ENCODE peak calls at places on chromosomes 7 and 10, in four cellular contexts. One of them, this sample, is unnamed.

GRCh38 chr7:7438851-7439250 is 96.8 kb downstream of the COL28A1 start:
- DNase-seq in K562: no peak
- DNase-seq in HepG2: peak
- DNase-seq in GM12878: no peak
- DNase-seq in this sample: no peak

GRCh38 chr7:90613088-90613498 is 17.0 kb downstream of the CDK14 start:
- DNase-seq in GM12878: peak
- DNase-seq in K562: no peak
- DNase-seq in HepG2: no peak
- DNase-seq in this sample: no peak

GRCh38 chr7:28550580-28551205 is 138.4 kb downstream of the CREB5 start:
- DNase-seq in HepG2: no peak
- DNase-seq in K562: no peak
- DNase-seq in GM12878: no peak
- DNase-seq in this sample: no peak

GRCh38 chr10:64726466-64726865 is 1205.3 kb downstream of the REEP3 start:
- DNase-seq in K562: no peak
- DNase-seq in HepG2: no peak
- DNase-seq in GM12878: no peak
- DNase-seq in this sample: no peak

GRCh38 chr10:127059314-127059713 is 137.1 kb downstream of the INSYN2A start:
- DNase-seq in GM12878: no peak
- DNase-seq in HepG2: no peak
- DNase-seq in K562: no peak
- DNase-seq in this sample: no peak

GRCh38 chr10:93080350-93081046 is 6.8 kb downstream of the CYP26A1 start:
- DNase-seq in GM12878: no peak
- DNase-seq in HepG2: peak
- DNase-seq in K562: peak
- DNase-seq in this sample: peak

GRCh38 chr7:108459922-108460551 is 3.8 kb upstream of the NRCAM start:
- DNase-seq in K562: peak
- DNase-seq in HepG2: peak
- DNase-seq in GM12878: no peak
- DNase-seq in this sample: peak

GRCh38 chr10:22503315-22504090 is 158.2 kb downstream of the SPAG6 start:
- DNase-seq in K562: peak
- DNase-seq in HepG2: no peak
- DNase-seq in GM12878: no peak
- DNase-seq in this sample: peak

GRCh38 chr7:28055161-28055544 is 125.4 kb downstream of the JAZF1 start:
- DNase-seq in HepG2: no peak
- DNase-seq in GM12878: no peak
- DNase-seq in K562: no peak
- DNase-seq in this sample: no peak

GRCh38 chr7:34727464-34727995 is 69.5 kb downstream of the NPSR1 start:
- DNase-seq in K562: no peak
- DNase-seq in HepG2: no peak
- DNase-seq in GM12878: no peak
- DNase-seq in this sample: no peak

GRCh38 chr7:142481548-142481947 is 223.7 kb upstream of the PRSS58 start:
- DNase-seq in GM12878: no peak
- DNase-seq in K562: no peak
- DNase-seq in HepG2: no peak
- DNase-seq in this sample: no peak

GRCh38 chr7:30900803-30901362 is 10.8 kb upstream of the AQP1 start:
- DNase-seq in K562: no peak
- DNase-seq in GM12878: no peak
- DNase-seq in HepG2: no peak
- DNase-seq in this sample: no peak

GRCh38 chr7:133940368-133940767 is 186.8 kb upstream of the LRGUK start:
- DNase-seq in HepG2: no peak
- DNase-seq in GM12878: no peak
- DNase-seq in K562: no peak
- DNase-seq in this sample: no peak

GRCh38 chr7:98038731-98039130 is 48.7 kb upstream of the OCM2 start:
- DNase-seq in HepG2: no peak
- DNase-seq in K562: no peak
- DNase-seq in GM12878: no peak
- DNase-seq in this sample: no peak

GRCh38 chr7:3206101-3206500 is 95.0 kb upstream of the SDK1 start:
- DNase-seq in HepG2: no peak
- DNase-seq in GM12878: no peak
- DNase-seq in K562: no peak
- DNase-seq in this sample: no peak

GRCh38 chr10:70585555-70586243 is 16.8 kb downstream of the PRF1 start:
- DNase-seq in GM12878: no peak
- DNase-seq in HepG2: no peak
- DNase-seq in K562: no peak
- DNase-seq in this sample: no peak

GRCh38 chr10:123677556-123677955 is 11.4 kb downstream of the GPR26 start:
- DNase-seq in K562: no peak
- DNase-seq in GM12878: no peak
- DNase-seq in HepG2: no peak
- DNase-seq in this sample: no peak

GRCh38 chr7:84714765-84715164 is 472.1 kb downstream of the SEMA3D start:
- DNase-seq in GM12878: no peak
- DNase-seq in K562: no peak
- DNase-seq in HepG2: no peak
- DNase-seq in this sample: peak

GRCh38 chr10:17742918-17743317 is 9.1 kb upstream of the TMEM236 start:
- DNase-seq in HepG2: peak
- DNase-seq in GM12878: no peak
- DNase-seq in K562: peak
- DNase-seq in this sample: peak

GRCh38 chr7:18402488-18403183 is 92.9 kb upstream of the HDAC9 start:
- DNase-seq in HepG2: no peak
- DNase-seq in K562: no peak
- DNase-seq in GM12878: no peak
- DNase-seq in this sample: no peak

GRCh38 chr10:117653170-117653515 is 110.6 kb downstream of the EMX2 start:
- DNase-seq in GM12878: peak
- DNase-seq in K562: no peak
- DNase-seq in HepG2: peak
- DNase-seq in this sample: no peak

GRCh38 chr7:157738064-157738460 is 401.3 kb downstream of the DNAJB6 start:
- DNase-seq in HepG2: no peak
- DNase-seq in GM12878: no peak
- DNase-seq in K562: no peak
- DNase-seq in this sample: no peak

GRCh38 chr7:75019800-75020199 is 53.8 kb downstream of the RCC1L start:
- DNase-seq in K562: peak
- DNase-seq in GM12878: no peak
- DNase-seq in HepG2: no peak
- DNase-seq in this sample: no peak

GRCh38 chr7:4025694-4026615 is 656.1 kb upstream of the FOXK1 start:
- DNase-seq in GM12878: no peak
- DNase-seq in K562: no peak
- DNase-seq in HepG2: no peak
- DNase-seq in this sample: no peak

GRCh38 chr10:103775786-103776185 is 79.6 kb downstream of the SH3PXD2A start:
- DNase-seq in GM12878: no peak
- DNase-seq in K562: no peak
- DNase-seq in HepG2: no peak
- DNase-seq in this sample: no peak

GRCh38 chr10:101066146-101066889 is 4.5 kb downstream of the KAZALD1 start:
- DNase-seq in HepG2: peak
- DNase-seq in GM12878: no peak
- DNase-seq in K562: peak
- DNase-seq in this sample: peak

GRCh38 chr7:150356265-150356897 is 12.2 kb upstream of the REPIN1 start:
- DNase-seq in GM12878: no peak
- DNase-seq in HepG2: peak
- DNase-seq in K562: peak
- DNase-seq in this sample: peak

GRCh38 chr7:69780377-69780776 is 182.1 kb downstream of the AUTS2 start:
- DNase-seq in GM12878: no peak
- DNase-seq in K562: no peak
- DNase-seq in HepG2: no peak
- DNase-seq in this sample: peak

GRCh38 chr10:131723601-131724530 is 176.9 kb upstream of the PPP2R2D start:
- DNase-seq in GM12878: no peak
- DNase-seq in HepG2: no peak
- DNase-seq in K562: no peak
- DNase-seq in this sample: no peak

GRCh38 chr10:44835300-44835699 is 75.8 kb upstream of the TMEM72 start:
- DNase-seq in K562: no peak
- DNase-seq in GM12878: no peak
- DNase-seq in HepG2: no peak
- DNase-seq in this sample: no peak

GRCh38 chr10:44830022-44830421 is 81.1 kb upstream of the TMEM72 start:
- DNase-seq in HepG2: no peak
- DNase-seq in K562: no peak
- DNase-seq in GM12878: no peak
- DNase-seq in this sample: no peak

GRCh38 chr10:44831581-44831980 is 79.6 kb upstream of the TMEM72 start:
- DNase-seq in GM12878: no peak
- DNase-seq in K562: no peak
- DNase-seq in HepG2: no peak
- DNase-seq in this sample: no peak

GRCh38 chr10:44834131-44834530 is 77.0 kb upstream of the TMEM72 start:
- DNase-seq in K562: no peak
- DNase-seq in GM12878: no peak
- DNase-seq in HepG2: no peak
- DNase-seq in this sample: no peak

DNA sequence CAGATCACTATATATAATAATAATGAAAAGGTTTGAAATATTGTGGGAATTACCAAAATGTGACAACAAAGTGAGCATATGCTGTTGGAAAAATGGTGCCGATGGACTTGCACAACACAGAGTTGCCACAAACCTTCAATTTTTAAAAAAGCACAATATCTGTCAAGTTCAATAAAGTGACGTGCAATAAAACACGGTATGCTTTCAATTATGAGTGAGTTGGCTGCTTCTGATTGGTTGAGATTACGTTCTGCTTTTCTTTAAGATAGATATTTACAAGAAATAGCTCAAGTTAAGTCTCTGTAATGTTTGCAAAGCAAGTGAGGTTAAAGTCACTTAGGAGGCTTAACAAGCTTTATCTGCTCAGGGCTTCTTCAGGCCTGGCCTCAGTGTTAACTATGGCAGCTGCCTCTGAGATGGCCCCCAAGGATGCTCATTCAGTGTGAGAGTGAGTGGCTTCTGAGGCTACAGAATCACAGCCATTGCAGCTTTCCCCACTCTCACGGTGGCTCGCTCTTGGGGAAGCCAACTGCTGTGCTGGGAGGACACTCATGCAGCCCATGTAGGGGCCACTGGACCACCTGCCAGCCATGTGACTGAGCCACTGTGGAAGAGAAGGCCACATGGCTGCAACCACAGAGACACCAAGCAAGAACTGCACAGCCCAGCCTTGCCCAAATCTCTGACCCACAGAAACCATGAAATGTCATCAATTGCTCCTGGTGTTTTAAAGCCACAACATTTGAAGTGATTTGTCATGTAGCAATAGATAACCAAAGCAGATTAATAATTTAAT is 78.3 kb upstream of the TMEM72 start:
- DNase-seq in HepG2: no peak
- DNase-seq in GM12878: no peak
- DNase-seq in K562: no peak
- DNase-seq in this sample: no peak
- TF ChIP-seq TARDBP in HepG2: no peak
- TF ChIP-seq TARDBP in GM12878: no peak
- TF ChIP-seq TARDBP in K562: no peak
- TF ChIP-seq TARDBP in this sample: no peak

GRCh38 chr10:99630991-99631390 is 10.8 kb upstream of the SLC25A28 start:
- DNase-seq in K562: no peak
- DNase-seq in GM12878: no peak
- DNase-seq in HepG2: no peak
- DNase-seq in this sample: no peak

GRCh38 chr10:99631496-99631895 is 11.3 kb upstream of the SLC25A28 start:
- DNase-seq in HepG2: no peak
- DNase-seq in GM12878: no peak
- DNase-seq in K562: no peak
- DNase-seq in this sample: no peak

GRCh38 chr10:99628923-99629624 is 8.8 kb upstream of the SLC25A28 start:
- DNase-seq in GM12878: no peak
- DNase-seq in HepG2: no peak
- DNase-seq in K562: no peak
- DNase-seq in this sample: no peak

GRCh38 chr10:99629625-99629978 is 9.4 kb upstream of the SLC25A28 start:
- DNase-seq in GM12878: no peak
- DNase-seq in K562: no peak
- DNase-seq in HepG2: no peak
- DNase-seq in this sample: no peak

GRCh38 chr10:99630439-99630838 is 10.2 kb upstream of the SLC25A28 start:
- DNase-seq in GM12878: no peak
- DNase-seq in K562: no peak
- DNase-seq in HepG2: peak
- DNase-seq in this sample: no peak
- TF ChIP-seq TARDBP in GM12878: no peak
- TF ChIP-seq TARDBP in K562: no peak
- TF ChIP-seq TARDBP in HepG2: no peak
- TF ChIP-seq TARDBP in this sample: no peak

GRCh38 chr7:138980575-138981285 is 459 bp downstream of the KIAA1549 start:
- DNase-seq in K562: no peak
- DNase-seq in GM12878: no peak
- DNase-seq in HepG2: no peak
- DNase-seq in this sample: no peak

GRCh38 chr7:138982204-138982623 is 1.0 kb upstream of the KIAA1549 start:
- DNase-seq in HepG2: no peak
- DNase-seq in GM12878: no peak
- DNase-seq in K562: peak
- DNase-seq in this sample: no peak

GRCh38 chr7:138979988-138980574 is 1.1 kb downstream of the KIAA1549 start:
- DNase-seq in K562: no peak
- DNase-seq in GM12878: no peak
- DNase-seq in HepG2: no peak
- DNase-seq in this sample: no peak

GRCh38 chr7:138979226-138979979 is 1.8 kb downstream of the KIAA1549 start:
- DNase-seq in K562: no peak
- DNase-seq in GM12878: no peak
- DNase-seq in HepG2: peak
- DNase-seq in this sample: peak

GRCh38 chr7:138981332-138982203 is at the start of gene KIAA1549:
- DNase-seq in K562: peak
- DNase-seq in HepG2: peak
- DNase-seq in GM12878: no peak
- DNase-seq in this sample: peak
- TF ChIP-seq TARDBP in K562: no peak
- TF ChIP-seq TARDBP in HepG2: no peak
- TF ChIP-seq TARDBP in GM12878: no peak
- TF ChIP-seq TARDBP in this sample: no peak

GRCh38 chr10:34816067-34817002 is 1.2 kb upstream of the PARD3 start:
- DNase-seq in HepG2: no peak
- DNase-seq in GM12878: no peak
- DNase-seq in K562: no peak
- DNase-seq in this sample: no peak

GRCh38 chr10:34813626-34814227 is 1.4 kb downstream of the PARD3 start:
- DNase-seq in HepG2: peak
- DNase-seq in GM12878: no peak
- DNase-seq in K562: no peak
- DNase-seq in this sample: peak

GRCh38 chr10:34812771-34813170 is 2.3 kb downstream of the PARD3 start:
- DNase-seq in K562: no peak
- DNase-seq in HepG2: no peak
- DNase-seq in GM12878: no peak
- DNase-seq in this sample: no peak

GRCh38 chr10:34815174-34816066 is at the start of gene PARD3:
- DNase-seq in HepG2: peak
- DNase-seq in K562: peak
- DNase-seq in GM12878: no peak
- DNase-seq in this sample: peak

GRCh38 chr10:34814228-34815173 is 595 bp downstream of the PARD3 start:
- DNase-seq in GM12878: no peak
- DNase-seq in K562: peak
- DNase-seq in HepG2: peak
- DNase-seq in this sample: peak
- TF ChIP-seq TARDBP in GM12878: no peak
- TF ChIP-seq TARDBP in K562: no peak
- TF ChIP-seq TARDBP in HepG2: no peak
- TF ChIP-seq TARDBP in this sample: no peak